ENCODE peak calls at places on chromosomes 4 and X, in nine cellular contexts. I, T, E, G, U, M, Y, W and H are unnamed samples.
A peak's percentile ranks its signal among the peaks of the same experiment; 100 is the strongest.

GRCh38 chr4:39354178-39354503 is 12.0 kb downstream of the RFC1 start:
- DNase-seq in W (no peak), G (no peak), Y (no peak), I (no peak), E (no peak), U (no peak), M (no peak), T (no peak), H (no peak)

GRCh38 chr4:116016201-116016600 is 902.8 kb upstream of the NDST4 start:
- DNase-seq in Y (no peak), T (peak; percentile 84), G (no peak), U (no peak), I (no peak), M (no peak), W (peak; percentile 74), E (no peak), H (no peak)

GRCh38 chr4:40755609-40756008 is 5.9 kb downstream of the NSUN7 start:
- DNase-seq in T (no peak), U (no peak), E (no peak), M (no peak), I (no peak), G (no peak), Y (no peak), W (no peak), H (no peak)

GRCh38 chr4:152540293-152540674 is 4.4 kb upstream of the FBXW7 start:
- DNase-seq in U (no peak), I (no peak), W (no peak), Y (no peak), T (peak; percentile 16), G (no peak), M (no peak), E (no peak), H (no peak)

GRCh38 chrX:79366556-79366887 is 612 bp downstream of the ITM2A start:
- DNase-seq in M (no peak), E (no peak), W (no peak), G (no peak), Y (no peak), I (no peak), U (no peak), T (no peak), H (no peak)

GRCh38 chr4:109730294-109731051 is 603 bp upstream of the PLA2G12A start:
- DNase-seq in I (peak; percentile 73), W (peak; percentile 46), G (no peak), Y (no peak), U (no peak), E (no peak), T (peak; percentile 58), M (peak; percentile 27), H (peak; percentile 58)

GRCh38 chrX:39477438-39478120 is 620.2 kb downstream of the BCOR start:
- DNase-seq in U (no peak), M (no peak), Y (no peak), W (no peak), G (no peak), E (peak; percentile 28), T (peak; percentile 38), I (peak; percentile 68), H (no peak)

GRCh38 chrX:13223868-13224555 is 95.8 kb downstream of the ATXN3L start:
- DNase-seq in T (peak; percentile 96), U (no peak), E (peak; percentile 59), M (no peak), G (no peak), Y (no peak), I (no peak), W (peak; percentile 89), H (no peak)

GRCh38 chrX:2466876-2467656 is 33.7 kb downstream of the DHRSX start:
- DNase-seq in G (no peak), M (no peak), T (no peak), U (no peak), Y (no peak), W (no peak), E (no peak), I (no peak), H (peak; percentile 55)